ENCODE peak calls at places on chromosomes 4 and X, in eight cellular contexts. One of them, this sample, is unnamed.

GRCh38 chr4:145216532-145216931 is 36.1 kb upstream of the OTUD4 start:
- DNase-seq in IMR-90: peak
- DNase-seq in NCI-H2081: peak
- DNase-seq in activated effector memory CD4-positive, alpha-beta T cell treated with Interleukin-2 at 50 U/mL for 16 hours: no peak
- DNase-seq in foreskin fibroblast: no peak
- DNase-seq in T-helper 1 cell: no peak
- DNase-seq in iPS DF 19.7: no peak
- DNase-seq in AG20443: peak
- DNase-seq in this sample: no peak

GRCh38 chrX:13000311-13000811 is 25.5 kb downstream of the TMSB4X start:
- DNase-seq in IMR-90: no peak
- DNase-seq in foreskin fibroblast: no peak
- DNase-seq in NCI-H2081: peak
- DNase-seq in AG20443: no peak
- DNase-seq in T-helper 1 cell: peak
- DNase-seq in activated effector memory CD4-positive, alpha-beta T cell treated with Interleukin-2 at 50 U/mL for 16 hours: no peak
- DNase-seq in iPS DF 19.7: no peak
- DNase-seq in this sample: peak

GRCh38 chrX:63884821-63885790 is 100.1 kb upstream of the ARHGEF9 start:
- DNase-seq in foreskin fibroblast: no peak
- DNase-seq in AG20443: no peak
- DNase-seq in T-helper 1 cell: no peak
- DNase-seq in IMR-90: no peak
- DNase-seq in iPS DF 19.7: no peak
- DNase-seq in activated effector memory CD4-positive, alpha-beta T cell treated with Interleukin-2 at 50 U/mL for 16 hours: no peak
- DNase-seq in NCI-H2081: no peak
- DNase-seq in this sample: no peak

GRCh38 chrX:15143050-15143824 is 126.6 kb downstream of the ASB9 start:
- DNase-seq in foreskin fibroblast: peak
- DNase-seq in iPS DF 19.7: no peak
- DNase-seq in T-helper 1 cell: peak
- DNase-seq in NCI-H2081: peak
- DNase-seq in IMR-90: peak
- DNase-seq in activated effector memory CD4-positive, alpha-beta T cell treated with Interleukin-2 at 50 U/mL for 16 hours: no peak
- DNase-seq in AG20443: peak
- DNase-seq in this sample: peak

GRCh38 chr4:4762909-4763814 is 96.3 kb upstream of the MSX1 start:
- DNase-seq in iPS DF 19.7: no peak
- DNase-seq in T-helper 1 cell: no peak
- DNase-seq in AG20443: peak
- DNase-seq in IMR-90: peak
- DNase-seq in activated effector memory CD4-positive, alpha-beta T cell treated with Interleukin-2 at 50 U/mL for 16 hours: no peak
- DNase-seq in NCI-H2081: no peak
- DNase-seq in foreskin fibroblast: peak
- DNase-seq in this sample: no peak

GRCh38 chr4:26978387-26979071 is 117.9 kb downstream of the STIM2 start:
- DNase-seq in AG20443: peak
- DNase-seq in NCI-H2081: no peak
- DNase-seq in foreskin fibroblast: no peak
- DNase-seq in iPS DF 19.7: no peak
- DNase-seq in T-helper 1 cell: no peak
- DNase-seq in IMR-90: no peak
- DNase-seq in activated effector memory CD4-positive, alpha-beta T cell treated with Interleukin-2 at 50 U/mL for 16 hours: no peak
- DNase-seq in this sample: no peak

GRCh38 chrX:68083510-68083909 is 349.8 kb downstream of the OPHN1 start:
- DNase-seq in T-helper 1 cell: no peak
- DNase-seq in IMR-90: peak
- DNase-seq in iPS DF 19.7: no peak
- DNase-seq in foreskin fibroblast: no peak
- DNase-seq in NCI-H2081: no peak
- DNase-seq in AG20443: no peak
- DNase-seq in activated effector memory CD4-positive, alpha-beta T cell treated with Interleukin-2 at 50 U/mL for 16 hours: no peak
- DNase-seq in this sample: no peak

GRCh38 chrX:32524385-32524784 is 687.0 kb downstream of the DMD start:
- DNase-seq in foreskin fibroblast: no peak
- DNase-seq in IMR-90: no peak
- DNase-seq in AG20443: no peak
- DNase-seq in iPS DF 19.7: no peak
- DNase-seq in T-helper 1 cell: no peak
- DNase-seq in activated effector memory CD4-positive, alpha-beta T cell treated with Interleukin-2 at 50 U/mL for 16 hours: no peak
- DNase-seq in NCI-H2081: peak
- DNase-seq in this sample: no peak

GRCh38 chrX:84078991-84079390 is 109.0 kb downstream of the RPS6KA6 start:
- DNase-seq in foreskin fibroblast: no peak
- DNase-seq in iPS DF 19.7: no peak
- DNase-seq in IMR-90: no peak
- DNase-seq in activated effector memory CD4-positive, alpha-beta T cell treated with Interleukin-2 at 50 U/mL for 16 hours: no peak
- DNase-seq in AG20443: no peak
- DNase-seq in NCI-H2081: no peak
- DNase-seq in T-helper 1 cell: no peak
- DNase-seq in this sample: no peak

GRCh38 chrX:104270916-104271512 is 16.3 kb upstream of the ESX1 start:
- DNase-seq in activated effector memory CD4-positive, alpha-beta T cell treated with Interleukin-2 at 50 U/mL for 16 hours: no peak
- DNase-seq in foreskin fibroblast: no peak
- DNase-seq in iPS DF 19.7: no peak
- DNase-seq in NCI-H2081: peak
- DNase-seq in IMR-90: peak
- DNase-seq in T-helper 1 cell: no peak
- DNase-seq in AG20443: peak
- DNase-seq in this sample: no peak

GRCh38 chr4:28226962-28227361 is 1366.3 kb downstream of the STIM2 start:
- DNase-seq in NCI-H2081: no peak
- DNase-seq in iPS DF 19.7: no peak
- DNase-seq in foreskin fibroblast: no peak
- DNase-seq in IMR-90: no peak
- DNase-seq in AG20443: no peak
- DNase-seq in T-helper 1 cell: no peak
- DNase-seq in activated effector memory CD4-positive, alpha-beta T cell treated with Interleukin-2 at 50 U/mL for 16 hours: no peak
- DNase-seq in this sample: no peak

GRCh38 chrX:13383907-13384306 is 64.1 kb upstream of the ATXN3L start:
- DNase-seq in activated effector memory CD4-positive, alpha-beta T cell treated with Interleukin-2 at 50 U/mL for 16 hours: no peak
- DNase-seq in T-helper 1 cell: no peak
- DNase-seq in IMR-90: no peak
- DNase-seq in iPS DF 19.7: no peak
- DNase-seq in NCI-H2081: no peak
- DNase-seq in AG20443: no peak
- DNase-seq in foreskin fibroblast: no peak
- DNase-seq in this sample: no peak

GRCh38 chrX:39894626-39895025 is 203.1 kb downstream of the BCOR start:
- DNase-seq in IMR-90: no peak
- DNase-seq in NCI-H2081: peak
- DNase-seq in iPS DF 19.7: no peak
- DNase-seq in AG20443: no peak
- DNase-seq in activated effector memory CD4-positive, alpha-beta T cell treated with Interleukin-2 at 50 U/mL for 16 hours: no peak
- DNase-seq in T-helper 1 cell: no peak
- DNase-seq in foreskin fibroblast: no peak
- DNase-seq in this sample: no peak

GRCh38 chr4:186472948-186473347 is 82.4 kb downstream of the MTNR1A start:
- DNase-seq in iPS DF 19.7: no peak
- DNase-seq in activated effector memory CD4-positive, alpha-beta T cell treated with Interleukin-2 at 50 U/mL for 16 hours: no peak
- DNase-seq in foreskin fibroblast: peak
- DNase-seq in IMR-90: peak
- DNase-seq in NCI-H2081: peak
- DNase-seq in AG20443: peak
- DNase-seq in T-helper 1 cell: no peak
- DNase-seq in this sample: no peak

GRCh38 chrX:109300415-109300814 is 181.5 kb downstream of the GUCY2F start:
- DNase-seq in AG20443: no peak
- DNase-seq in IMR-90: no peak
- DNase-seq in iPS DF 19.7: no peak
- DNase-seq in activated effector memory CD4-positive, alpha-beta T cell treated with Interleukin-2 at 50 U/mL for 16 hours: no peak
- DNase-seq in foreskin fibroblast: no peak
- DNase-seq in T-helper 1 cell: no peak
- DNase-seq in NCI-H2081: no peak
- DNase-seq in this sample: no peak

GRCh38 chr4:184748251-184748652 is 14.4 kb upstream of the CENPU start:
- DNase-seq in NCI-H2081: no peak
- DNase-seq in iPS DF 19.7: no peak
- DNase-seq in IMR-90: no peak
- DNase-seq in AG20443: no peak
- DNase-seq in foreskin fibroblast: no peak
- DNase-seq in T-helper 1 cell: no peak
- DNase-seq in activated effector memory CD4-positive, alpha-beta T cell treated with Interleukin-2 at 50 U/mL for 16 hours: no peak
- DNase-seq in this sample: no peak

GRCh38 chrX:122572461-122572860 is 611.6 kb upstream of the GRIA3 start:
- DNase-seq in NCI-H2081: no peak
- DNase-seq in T-helper 1 cell: no peak
- DNase-seq in foreskin fibroblast: peak
- DNase-seq in AG20443: peak
- DNase-seq in activated effector memory CD4-positive, alpha-beta T cell treated with Interleukin-2 at 50 U/mL for 16 hours: no peak
- DNase-seq in iPS DF 19.7: no peak
- DNase-seq in IMR-90: peak
- DNase-seq in this sample: no peak

GRCh38 chr4:139419388-139419914 is 34.5 kb upstream of the RAB33B start:
- DNase-seq in activated effector memory CD4-positive, alpha-beta T cell treated with Interleukin-2 at 50 U/mL for 16 hours: no peak
- DNase-seq in AG20443: peak
- DNase-seq in foreskin fibroblast: peak
- DNase-seq in T-helper 1 cell: no peak
- DNase-seq in iPS DF 19.7: no peak
- DNase-seq in IMR-90: peak
- DNase-seq in NCI-H2081: peak
- DNase-seq in this sample: no peak

GRCh38 chrX:17584248-17584681 is 153.0 kb upstream of the SCML1 start:
- DNase-seq in iPS DF 19.7: no peak
- DNase-seq in foreskin fibroblast: no peak
- DNase-seq in IMR-90: peak
- DNase-seq in NCI-H2081: no peak
- DNase-seq in AG20443: peak
- DNase-seq in activated effector memory CD4-positive, alpha-beta T cell treated with Interleukin-2 at 50 U/mL for 16 hours: no peak
- DNase-seq in T-helper 1 cell: no peak
- DNase-seq in this sample: no peak

GRCh38 chr4:184450045-184450444 is 24.3 kb downstream of the IRF2 start:
- DNase-seq in NCI-H2081: no peak
- DNase-seq in iPS DF 19.7: no peak
- DNase-seq in T-helper 1 cell: no peak
- DNase-seq in AG20443: peak
- DNase-seq in foreskin fibroblast: peak
- DNase-seq in IMR-90: peak
- DNase-seq in activated effector memory CD4-positive, alpha-beta T cell treated with Interleukin-2 at 50 U/mL for 16 hours: no peak
- DNase-seq in this sample: no peak

GRCh38 chrX:153304988-153305736 is 16.4 kb downstream of the PNMA6F start:
- DNase-seq in foreskin fibroblast: no peak
- DNase-seq in AG20443: no peak
- DNase-seq in activated effector memory CD4-positive, alpha-beta T cell treated with Interleukin-2 at 50 U/mL for 16 hours: no peak
- DNase-seq in IMR-90: no peak
- DNase-seq in iPS DF 19.7: no peak
- DNase-seq in T-helper 1 cell: no peak
- DNase-seq in NCI-H2081: no peak
- DNase-seq in this sample: no peak

GRCh38 chr4:112889619-112890294 is 159.7 kb upstream of the ANK2 start:
- DNase-seq in T-helper 1 cell: no peak
- DNase-seq in NCI-H2081: no peak
- DNase-seq in iPS DF 19.7: no peak
- DNase-seq in AG20443: peak
- DNase-seq in activated effector memory CD4-positive, alpha-beta T cell treated with Interleukin-2 at 50 U/mL for 16 hours: no peak
- DNase-seq in foreskin fibroblast: peak
- DNase-seq in IMR-90: peak
- DNase-seq in this sample: no peak

GRCh38 chrX:386239-386767 is 404 bp downstream of the PPP2R3B start:
- DNase-seq in T-helper 1 cell: no peak
- DNase-seq in IMR-90: no peak
- DNase-seq in NCI-H2081: no peak
- DNase-seq in AG20443: no peak
- DNase-seq in activated effector memory CD4-positive, alpha-beta T cell treated with Interleukin-2 at 50 U/mL for 16 hours: no peak
- DNase-seq in iPS DF 19.7: no peak
- DNase-seq in foreskin fibroblast: no peak
- DNase-seq in this sample: no peak

GRCh38 chr4:78529569-78530209 is 21.9 kb upstream of the ANXA3 start:
- DNase-seq in AG20443: peak
- DNase-seq in iPS DF 19.7: no peak
- DNase-seq in IMR-90: peak
- DNase-seq in activated effector memory CD4-positive, alpha-beta T cell treated with Interleukin-2 at 50 U/mL for 16 hours: no peak
- DNase-seq in T-helper 1 cell: no peak
- DNase-seq in foreskin fibroblast: peak
- DNase-seq in NCI-H2081: no peak
- DNase-seq in this sample: no peak

This sample was measured in effector CD8-positive, alpha-beta T cell.